ENCODE peak calls at places on chromosome 11, in four cellular contexts. G is activated naive CD4-positive, alpha-beta T cell treated with Interleukin-2 at 50 U/mL for 16 hours; R is stomach; I is stimulated activated CD8-positive, alpha-beta memory T cell treated with anti-CD3 and anti-CD28 coated beads, Interleukin-15, amount 100 ng/mL, for 1 hour. Y is an unnamed sample.
A peak's percentile ranks its signal among the peaks of the same experiment; 100 is the strongest.

GRCh38 chr11:88169481-88169880 is 5.8 kb downstream of the RAB38 start:
- DNase-seq in G (no peak), R (no peak), I (no peak), Y (no peak)

GRCh38 chr11:67268684-67269268 is 2.5 kb downstream of the GRK2 start:
- DNase-seq in R (no peak), I (no peak), G (no peak), Y (no peak)

GRCh38 chr11:42947405-42947804 is 364.4 kb upstream of the API5 start:
- DNase-seq in I (no peak), G (no peak), R (no peak), Y (no peak)

GRCh38 chr11:59551651-59552521 is 40.5 kb downstream of the OR4D9 start:
- DNase-seq in G (no peak), R (no peak), I (no peak), Y (no peak)

GRCh38 chr11:128279861-128280260 is 307.5 kb downstream of the ETS1 start:
- DNase-seq in I (no peak), R (no peak), G (no peak), Y (no peak)

GRCh38 chr11:76579047-76579751 is 91.3 kb downstream of the LRRC32 start:
- DNase-seq in G (no peak), R (no peak), I (no peak), Y (no peak)

GRCh38 chr11:87425943-87426342 is 388.2 kb downstream of the TMEM135 start:
- DNase-seq in I (no peak), R (no peak), G (no peak), Y (no peak)

GRCh38 chr11:45517171-45517770 is 148.2 kb downstream of the CHST1 start:
- DNase-seq in R (no peak), I (no peak), G (no peak), Y (no peak)

GRCh38 chr11:9001736-9002135 is 2.1 kb downstream of the NRIP3 start:
- DNase-seq in G (peak; percentile 53), R (no peak), I (no peak), Y (peak; percentile 75)

GRCh38 chr11:75014129-75014528 is 25.4 kb downstream of the NEU3 start:
- DNase-seq in G (no peak), R (no peak), I (no peak), Y (no peak)

GRCh38 chr11:6812391-6813005 is 13.0 kb upstream of the OR6A2 start:
- DNase-seq in G (peak; percentile 11), R (no peak), I (no peak), Y (peak; percentile 31)

GRCh38 chr11:119779195-119780071 is 50.4 kb upstream of the NECTIN1 start:
- DNase-seq in G (no peak), R (no peak), I (no peak), Y (no peak)

GRCh38 chr11:68666854-68667253 is 17.5 kb upstream of the GAL start:
- DNase-seq in R (peak; percentile 34), I (no peak), G (no peak), Y (no peak)

GRCh38 chr11:131979364-131979763 is 608.9 kb downstream of the NTM start:
- DNase-seq in R (no peak), G (no peak), I (no peak), Y (no peak)

GRCh38 chr11:59849129-59849528 is 3.8 kb upstream of the CBLIF start:
- DNase-seq in R (no peak), I (no peak), G (no peak), Y (no peak)

GRCh38 chr11:61041755-61042518 is 60.4 kb upstream of the CD5 start:
- DNase-seq in R (peak; percentile 72), G (peak; percentile 79), I (peak; percentile 54), Y (peak; percentile 92)

GRCh38 chr11:71300187-71300586 is 47.8 kb upstream of the SHANK2 start:
- DNase-seq in G (no peak), I (no peak), R (no peak), Y (no peak)

GRCh38 chr11:123478352-123478986 is 48.4 kb downstream of the GRAMD1B start:
- DNase-seq in I (no peak), G (peak; percentile 26), R (peak; percentile 43), Y (peak; percentile 38)

GRCh38 chr11:46408407-46408986 is 16.9 kb upstream of the CHRM4 start:
- DNase-seq in R (no peak), G (no peak), I (no peak), Y (no peak)

GRCh38 chr11:86947541-86947940 is 7.7 kb downstream of the FZD4 start:
- DNase-seq in G (no peak), R (no peak), I (no peak), Y (no peak)

GRCh38 chr11:70139785-70140410 is 61.8 kb downstream of the ANO1 start:
- DNase-seq in G (no peak), I (no peak), R (peak; percentile 71), Y (no peak)

GRCh38 chr11:111302298-111302697 is 4.0 kb downstream of the POU2AF3 start:
- DNase-seq in R (peak; percentile 51), I (no peak), G (no peak), Y (no peak)

GRCh38 chr11:61912991-61913698 is 4.2 kb downstream of the RAB3IL1 start:
- DNase-seq in I (no peak), G (no peak), R (no peak), Y (no peak)

Y was measured in activated CD4-positive, alpha-beta memory T cell treated with anti-CD3 and anti-CD28 coated beads for 36 hours.